ENCODE peak calls at places on chromosomes 7 and 10, in five cellular contexts. Q is substantia nigra, S is colonic mucosa, B is transverse colon, C is HCT116. G is an unnamed sample.

GRCh38 chr7:130699686-130700085 is 13.3 kb upstream of the TSGA13 start:
- DNase-seq in Q (no peak), S (no peak), B (no peak), C (no peak), G (no peak)

GRCh38 chr10:52906046-52906445 is 133.5 kb upstream of the MBL2 start:
- DNase-seq in Q (no peak), S (no peak), B (no peak), C (no peak), G (peak; percentile 40)

GRCh38 chr10:11446133-11446532 is 165.3 kb downstream of the USP6NL start:
- DNase-seq in Q (no peak), S (no peak), B (no peak), C (no peak), G (no peak)

GRCh38 chr10:80357000-80357803 is 621 bp downstream of the DYDC2 start:
- DNase-seq in Q (no peak), S (no peak), B (peak; percentile 8), C (no peak), G (no peak)

GRCh38 chr10:130141878-130142277 is 5.7 kb downstream of the GLRX3 start:
- DNase-seq in Q (no peak), S (no peak), B (no peak), C (no peak), G (no peak)

GRCh38 chr7:117674617-117675016 is 194.8 kb downstream of the CFTR start:
- DNase-seq in Q (no peak), S (no peak), B (no peak), C (no peak), G (no peak)

GRCh38 chr10:79179404-79180309 is 110.9 kb downstream of the ZMIZ1 start:
- DNase-seq in Q (no peak), S (no peak), B (no peak), C (no peak), G (no peak)

GRCh38 chr10:133461027-133461426 is 7.3 kb downstream of the SCART1 start:
- DNase-seq in Q (no peak), S (no peak), B (no peak), C (no peak), G (no peak)

GRCh38 chr10:70232859-70233108 is 445 bp downstream of the PPA1 start:
- DNase-seq in Q (no peak), S (no peak), B (no peak), C (no peak), G (no peak)

GRCh38 chr7:7534031-7534430 is 1.6 kb downstream of the COL28A1 start:
- DNase-seq in Q (no peak), S (no peak), B (no peak), C (no peak), G (no peak)

GRCh38 chr7:2475678-2476015 is 551 bp downstream of the GRIFIN start:
- DNase-seq in Q (no peak), S (no peak), B (no peak), C (no peak), G (no peak)

GRCh38 chr7:121109145-121109544 is 120.6 kb downstream of the CPED1 start:
- DNase-seq in Q (no peak), S (no peak), B (no peak), C (no peak), G (no peak)

GRCh38 chr7:44534501-44534900 is 6.6 kb downstream of the NPC1L1 start:
- DNase-seq in Q (no peak), S (peak; percentile 37), B (peak; percentile 33), C (peak; percentile 43), G (no peak)

DNA sequence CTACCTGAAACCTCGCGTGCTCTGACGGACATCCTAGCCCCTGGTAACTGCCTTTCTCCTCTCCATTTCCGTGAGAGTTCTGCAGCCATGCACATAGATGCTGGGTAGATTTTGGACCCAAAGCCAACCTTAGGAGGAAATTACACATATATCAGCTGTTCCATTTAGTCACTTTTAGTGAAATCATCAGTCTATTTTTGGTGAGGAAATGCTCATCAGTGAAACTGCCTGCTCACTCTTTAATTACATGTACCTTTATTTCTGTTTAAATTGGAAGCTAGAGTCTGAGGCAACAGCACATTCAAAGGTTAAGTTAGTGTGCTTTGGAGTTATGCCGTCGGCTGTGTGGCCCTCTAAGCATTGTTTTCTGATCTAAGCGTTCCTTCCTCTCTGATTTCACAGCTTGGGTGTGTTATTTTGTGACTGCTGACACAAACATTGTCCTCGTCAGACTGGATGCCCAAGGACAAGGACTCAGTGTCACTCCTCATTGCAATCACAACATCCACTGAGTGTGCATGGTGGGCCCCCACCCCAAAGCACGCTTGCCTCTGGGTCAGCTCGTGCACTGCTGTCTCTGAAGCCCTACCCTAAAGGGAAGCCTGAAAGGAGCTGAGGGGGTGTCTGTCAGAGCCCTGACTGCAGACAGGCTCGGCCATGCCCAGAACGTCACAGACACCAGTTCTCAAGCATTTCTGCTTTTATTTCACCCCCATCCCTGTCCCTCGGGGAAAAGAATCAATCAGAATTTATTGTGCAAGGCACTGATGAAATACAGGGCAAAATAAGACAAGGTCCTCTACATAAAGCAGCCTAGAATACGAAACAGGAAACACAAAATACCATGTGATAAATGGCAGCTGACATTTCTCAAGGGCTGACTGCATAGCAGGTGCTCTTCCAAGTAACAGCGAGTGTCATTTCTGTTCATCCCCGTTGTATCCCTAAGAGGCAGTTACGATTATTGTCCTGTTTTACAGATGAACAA is 231.6 kb downstream of the WDR37 start:
- DNase-seq in Q (no peak), S (no peak), B (no peak), C (no peak), G (no peak)
- H3K27ac ChIP-seq in Q (peak overlapping the region; percentile 58), S (no peak overlapping the region), B (no peak overlapping the region), C (no peak overlapping the region), G (peak overlapping the region; percentile 44)

GRCh38 chr10:91552706-91553105 is 80.2 kb downstream of the PPP1R3C start:
- DNase-seq in Q (no peak), S (no peak), B (no peak), C (peak; percentile 2), G (no peak)
- H3K27ac ChIP-seq in Q (no peak overlapping the region), S (no peak overlapping the region), B (no peak overlapping the region), C (no peak overlapping the region), G (no peak overlapping the region)

GRCh38 chr10:125035136-125035535 is 93.2 kb downstream of the ZRANB1 start:
- DNase-seq in Q (no peak), S (no peak), B (no peak), C (peak; percentile 64), G (peak; percentile 75)

GRCh38 chr10:125038637-125039036 is 96.7 kb downstream of the ZRANB1 start:
- DNase-seq in Q (peak; percentile 64), S (peak; percentile 75), B (peak; percentile 70), C (peak; percentile 74), G (no peak)

GRCh38 chr10:125039354-125039769 is 97.4 kb downstream of the ZRANB1 start:
- DNase-seq in Q (no peak), S (no peak), B (no peak), C (no peak), G (no peak)

GRCh38 chr10:125035588-125036298 is 93.8 kb downstream of the ZRANB1 start:
- DNase-seq in Q (peak; percentile 22), S (no peak), B (no peak), C (no peak), G (no peak)

GRCh38 chr10:125037145-125037544 is 95.2 kb downstream of the ZRANB1 start:
- DNase-seq in Q (no peak), S (peak; percentile 61), B (peak; percentile 46), C (peak; percentile 85), G (peak; percentile 60)
- H3K27ac ChIP-seq in Q (no peak overlapping the region), S (no peak overlapping the region), B (no peak overlapping the region), C (peak overlapping the region; percentile 57), G (peak overlapping the region; percentile 87)

DNA sequence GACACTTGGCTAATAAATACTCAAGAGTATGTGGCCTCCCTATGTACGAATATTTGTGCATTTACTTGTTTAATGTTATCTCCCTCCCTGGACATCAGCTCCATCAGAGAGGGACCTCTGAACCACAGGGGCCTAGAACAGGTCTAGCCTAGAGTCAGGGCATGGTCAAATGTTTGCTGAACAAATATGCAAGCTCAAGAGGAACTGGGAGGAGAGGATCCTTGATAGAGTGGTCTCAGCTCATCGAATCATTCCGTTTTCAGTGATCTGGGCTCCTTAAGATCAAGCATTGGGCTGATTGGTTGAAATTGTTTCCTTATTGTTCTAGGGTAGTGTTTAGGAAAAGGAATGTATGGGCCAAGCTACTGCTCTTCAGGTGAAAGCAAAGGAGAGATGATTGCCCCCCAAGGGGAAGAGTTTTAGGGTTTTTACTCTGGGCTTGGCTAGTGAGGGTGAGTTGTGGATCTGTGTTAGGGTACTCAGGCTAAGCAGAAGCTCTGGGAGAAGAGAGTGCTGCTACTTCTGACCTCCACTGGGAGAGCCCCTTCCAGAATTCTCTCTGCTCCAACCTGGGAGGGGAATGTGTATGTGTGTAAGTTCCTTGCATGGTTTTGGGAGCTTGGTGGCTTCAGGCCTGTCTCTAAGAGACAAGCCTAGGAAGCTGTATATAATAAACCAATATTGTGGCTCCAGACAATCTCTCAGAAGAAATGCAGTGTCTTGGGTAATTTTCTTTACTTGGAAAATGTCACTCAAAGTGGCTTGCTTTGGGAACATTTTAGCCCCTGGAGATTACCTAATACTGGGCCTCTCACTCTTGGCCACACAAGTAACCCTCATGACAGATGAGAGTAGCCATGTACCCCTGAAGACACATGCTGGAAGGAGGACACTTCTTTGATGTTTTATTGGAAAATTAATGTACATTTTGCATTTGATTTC is 110.0 kb downstream of the EMX2 start:
- DNase-seq in Q (no peak), S (no peak), B (no peak), C (no peak), G (no peak)
- H3K27ac ChIP-seq in Q (no peak overlapping the region), S (no peak overlapping the region), B (no peak overlapping the region), C (no peak overlapping the region), G (no peak overlapping the region)

G was measured in epithelial cell of prostate.